ENCODE peak calls at places on chromosomes 11 and 22, in nine cellular contexts. Z is lower lobe of right lung; R is H7; H is activated CD4-positive, alpha-beta T cell treated with anti-CD3 and anti-CD28 coated beads, Interleukin-2, amount 10 ng/mL, durations not matched to agents 7 days and 5 days; N is nucleus accumbens; W is GM18507; C is COLO829; U is T follicular helper cell; L is neural crest cell. T is an unnamed sample.

GRCh38 chr11:118497831-118498230 is 29.4 kb upstream of the TTC36 start:
- DNase-seq in H (no peak), N (no peak), C (peak; percentile 86), Z (no peak), R (no peak), U (no peak), W (no peak), L (no peak), T (no peak)

GRCh38 chr11:126407101-126407521 is 51.6 kb downstream of the ST3GAL4 start:
- DNase-seq in U (no peak), H (no peak), L (no peak), R (no peak), C (no peak), Z (no peak), N (no peak), W (no peak), T (no peak)

GRCh38 chr11:28822596-28822995 is 714.4 kb downstream of the METTL15 start:
- DNase-seq in Z (no peak), H (no peak), W (no peak), C (no peak), U (no peak), R (no peak), N (no peak), L (no peak), T (no peak)

GRCh38 chr11:59729884-59730283 is 16.2 kb upstream of the OR10V1 start:
- DNase-seq in H (no peak), C (no peak), W (no peak), U (no peak), Z (no peak), N (no peak), L (no peak), R (no peak), T (no peak)

GRCh38 chr11:68387840-68388239 is 72.7 kb upstream of the PPP6R3 start:
- DNase-seq in Z (no peak), H (no peak), U (no peak), W (no peak), C (no peak), R (no peak), N (no peak), L (no peak), T (no peak)

GRCh38 chr11:2186669-2187266 is 15.2 kb upstream of the TH start:
- DNase-seq in U (peak; percentile 25), H (peak; percentile 47), L (peak; percentile 37), Z (no peak), R (peak; percentile 92), N (no peak), W (no peak), C (peak; percentile 49), T (no peak)

GRCh38 chr11:19418221-19418620 is 177.5 kb upstream of the E2F8 start:
- DNase-seq in R (no peak), L (no peak), Z (no peak), U (no peak), H (no peak), W (no peak), N (no peak), C (no peak), T (no peak)

GRCh38 chr22:50502096-50502495 is 5.4 kb downstream of the LMF2 start:
- DNase-seq in C (no peak), N (no peak), L (no peak), Z (no peak), U (no peak), R (no peak), W (no peak), H (no peak), T (no peak)

GRCh38 chr22:25564979-25565677 is 653 bp downstream of the GRK3 start:
- DNase-seq in C (no peak), W (no peak), L (peak; percentile 40), H (no peak), U (no peak), N (no peak), Z (peak; percentile 61), R (peak; percentile 79), T (peak; percentile 5)

GRCh38 chr11:65770951-65771567 is 9.7 kb downstream of the AP5B1 start:
- DNase-seq in C (no peak), H (no peak), R (no peak), N (no peak), W (no peak), L (no peak), U (no peak), Z (no peak), T (no peak)

GRCh38 chr11:2884424-2884815 is 1.2 kb downstream of the CDKN1C start:
- DNase-seq in L (no peak), U (no peak), C (no peak), Z (peak; percentile 69), N (no peak), H (no peak), W (no peak), R (peak; percentile 93), T (no peak)

GRCh38 chr11:17734418-17734911 is at the start of gene KCNC1:
- DNase-seq in H (no peak), L (peak; percentile 60), W (no peak), N (no peak), R (peak; percentile 92), C (no peak), U (no peak), Z (no peak), T (peak; percentile 55)

GRCh38 chr11:2730323-2731284 is 30.8 kb upstream of the KCNQ1OT1 start:
- DNase-seq in H (no peak), N (no peak), R (no peak), C (no peak), U (no peak), W (no peak), L (no peak), Z (no peak), T (peak; percentile 64)

GRCh38 chr11:14267861-14268635 is 90.9 kb downstream of the RRAS2 start:
- DNase-seq in L (no peak), H (no peak), N (no peak), C (no peak), Z (no peak), U (no peak), W (no peak), R (no peak), T (no peak)